ENCODE peak calls at places on chromosomes 4 and X, in seven cellular contexts. H, B, Z, S, P, O and N are unnamed samples.

GRCh38 chrX:11478971-11479370 is 185.8 kb downstream of the AMELX start:
- DNase-seq in B (no peak), H (no peak), S (no peak), Z (no peak), O (no peak), P (no peak), N (no peak)

GRCh38 chr4:133668061-133668851 is 519.2 kb downstream of the PCDH10 start:
- DNase-seq in S (no peak), B (peak), Z (no peak), P (no peak), H (no peak), O (no peak), N (no peak)

GRCh38 chrX:14357314-14357713 is 172.0 kb upstream of the GLRA2 start:
- DNase-seq in O (no peak), P (no peak), S (no peak), H (no peak), Z (no peak), B (no peak), N (no peak)

GRCh38 chrX:46257451-46257879 is 287.8 kb downstream of the ZNF674 start:
- DNase-seq in B (no peak), Z (no peak), S (no peak), P (peak), O (no peak), H (no peak), N (no peak)

GRCh38 chrX:40262641-40263560 is 165.1 kb upstream of the BCOR start:
- DNase-seq in S (no peak), P (peak), B (peak), H (peak), Z (no peak), O (peak), N (no peak)

GRCh38 chr4:152094851-152095700 is 334.3 kb upstream of the GATB start:
- DNase-seq in H (no peak), S (no peak), B (no peak), P (peak), Z (peak), O (no peak), N (no peak)

GRCh38 chrX:42748067-42748850 is 29.7 kb downstream of the PPP1R2C start:
- DNase-seq in O (no peak), Z (no peak), H (peak), S (no peak), B (no peak), P (peak), N (no peak)

GRCh38 chr4:11908205-11908604 is 479.5 kb upstream of the HS3ST1 start:
- DNase-seq in B (no peak), Z (no peak), P (no peak), O (no peak), S (no peak), H (no peak), N (no peak)

GRCh38 chr4:172601195-172601594 is 567.4 kb upstream of the GALNT7 start:
- DNase-seq in S (no peak), H (no peak), Z (no peak), P (no peak), O (no peak), B (no peak), N (no peak)

GRCh38 chr4:185600801-185601200 is 65.5 kb upstream of the PDLIM3 start:
- DNase-seq in Z (no peak), S (no peak), H (no peak), B (no peak), O (no peak), P (no peak), N (no peak)

GRCh38 chr4:63036159-63036866 is 1372.9 kb downstream of the TECRL start:
- DNase-seq in B (no peak), S (no peak), H (no peak), P (no peak), Z (no peak), O (no peak), N (no peak)

GRCh38 chrX:21153503-21153902 is 220.7 kb upstream of the CNKSR2 start:
- DNase-seq in B (peak), H (no peak), S (no peak), P (peak), O (no peak), Z (no peak), N (no peak)

GRCh38 chrX:155070975-155071693 is at the start of the genes BRCC3, CMC4 and MTCP1:
- DNase-seq in P (peak), H (peak), Z (peak), B (peak), O (peak), S (peak), N (peak)

GRCh38 chrX:115892787-115893671 is 277.5 kb upstream of the AGTR2 start:
- DNase-seq in S (no peak), P (no peak), O (peak), B (no peak), H (no peak), Z (no peak), N (no peak)
- TF ChIP-seq CTCF in S (no peak), P (no peak), O (peak), B (no peak), H (no peak), Z (no peak), N (no peak)

DNA sequence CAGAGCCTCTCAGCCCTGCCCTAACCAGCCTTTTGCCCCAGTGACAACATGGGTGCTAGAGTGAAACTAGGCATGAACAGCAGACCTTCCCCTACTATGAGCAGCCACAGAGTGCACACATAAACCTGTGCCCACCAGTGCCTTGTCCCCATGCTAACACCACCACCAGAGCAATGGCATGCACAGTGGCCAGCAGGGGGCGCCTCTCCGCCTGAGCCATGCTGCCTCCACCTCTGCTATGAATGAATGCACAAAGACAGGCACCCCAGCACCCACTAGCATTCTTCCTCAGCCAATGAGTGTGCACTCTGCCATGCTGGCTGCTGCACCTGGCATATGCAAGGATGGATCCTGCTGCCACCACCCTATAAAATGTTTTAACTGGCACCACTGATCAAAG is 286.9 kb upstream of the FGF16 start:
- DNase-seq in O (no peak), H (no peak), B (no peak), P (no peak), S (no peak), Z (no peak), N (no peak)
- TF ChIP-seq CTCF in O (peak), H (no peak), B (no peak), P (peak), S (no peak), Z (no peak), N (no peak)

GRCh38 chrX:108292053-108292452 is 146.2 kb downstream of the COL4A6 start:
- DNase-seq in Z (no peak), S (no peak), B (no peak), H (no peak), O (no peak), P (no peak), N (no peak)
- TF ChIP-seq CTCF in Z (no peak), S (no peak), B (no peak), H (no peak), O (no peak), P (no peak), N (no peak)

DNA sequence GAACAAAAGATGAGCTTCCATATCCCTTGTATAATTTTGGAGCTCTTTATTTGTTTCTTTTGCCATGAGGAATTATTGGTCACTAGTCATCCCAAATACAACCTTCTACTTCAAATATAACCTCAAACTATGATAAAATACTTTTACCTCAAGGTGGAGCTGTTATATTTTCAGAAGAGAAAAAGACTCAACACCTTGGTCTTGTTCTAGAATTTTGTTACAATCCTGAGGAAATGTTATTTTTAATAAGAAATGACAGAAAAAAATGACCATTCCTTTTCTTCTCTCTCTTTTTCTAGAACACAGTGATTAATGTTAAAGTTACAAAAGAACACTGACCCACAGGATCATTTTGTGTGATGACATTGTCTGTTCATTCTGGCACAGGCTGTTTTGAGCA is 159.5 kb upstream of the CTSO start:
- DNase-seq in P (no peak), B (no peak), S (no peak), O (no peak), H (no peak), Z (no peak), N (no peak)
- TF ChIP-seq CTCF in P (no peak), B (peak), S (no peak), O (no peak), H (no peak), Z (peak), N (no peak)

DNA sequence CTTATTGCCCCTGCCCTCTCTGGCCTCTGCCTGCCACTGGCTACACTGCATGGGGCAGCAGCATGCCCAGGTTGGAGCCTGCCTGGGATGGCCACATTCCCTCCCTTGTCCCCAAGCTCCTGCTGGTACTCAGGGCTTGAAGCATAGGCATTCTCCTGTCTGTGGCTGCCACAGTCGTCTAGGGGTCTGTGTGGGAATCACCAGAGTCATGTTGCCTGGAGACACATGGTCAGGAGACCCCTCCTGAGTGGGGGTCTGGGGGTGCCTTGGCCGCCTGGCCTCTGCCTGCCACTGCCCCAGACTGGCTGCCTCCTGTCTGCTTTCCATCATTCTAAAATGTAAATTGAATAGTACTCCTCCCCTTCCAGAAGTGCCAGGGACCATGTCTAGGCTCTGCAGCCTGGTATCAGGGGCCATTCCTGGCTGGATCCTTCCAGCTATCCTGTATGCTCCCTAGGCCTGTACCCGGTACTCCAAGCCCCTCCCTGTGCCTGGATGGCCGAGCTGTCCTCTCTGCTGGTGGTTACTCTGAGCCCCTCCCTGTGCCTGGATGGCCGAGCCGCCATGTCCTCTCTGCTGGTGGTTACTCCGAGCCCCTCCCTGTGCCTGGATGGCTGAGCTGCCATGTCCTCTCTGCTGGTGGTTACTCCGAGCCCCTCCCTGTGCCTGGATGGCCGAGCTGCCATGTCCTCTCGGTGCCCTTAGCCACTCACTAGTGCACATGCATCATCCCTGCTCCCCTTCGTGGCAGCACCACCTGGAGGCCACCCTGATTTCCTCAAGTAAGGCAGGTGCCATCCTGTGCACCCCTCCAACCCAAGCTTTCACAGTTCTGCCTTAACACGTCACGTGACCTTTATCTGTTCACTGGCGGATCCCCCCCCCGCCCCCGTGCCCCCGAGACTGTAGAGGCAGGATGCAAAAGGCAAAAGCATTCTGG is 5.5 kb upstream of the NKX1-1 start:
- DNase-seq in S (no peak), H (no peak), P (no peak), Z (no peak), B (no peak), O (no peak), N (no peak)
- TF ChIP-seq CTCF in S (no peak), H (no peak), P (no peak), Z (no peak), B (no peak), O (peak), N (no peak)

GRCh38 chr4:167020410-167020809 is 213.9 kb downstream of the SPOCK3 start:
- DNase-seq in P (no peak), S (no peak), O (peak), B (peak), H (no peak), Z (no peak), N (no peak)

GRCh38 chr4:167025651-167026050 is 208.6 kb downstream of the SPOCK3 start:
- DNase-seq in O (peak), B (peak), H (no peak), S (no peak), P (no peak), Z (no peak), N (no peak)

GRCh38 chr4:167023359-167023925 is 210.9 kb downstream of the SPOCK3 start:
- DNase-seq in S (no peak), H (no peak), B (no peak), P (no peak), Z (no peak), O (no peak), N (no peak)

DNA sequence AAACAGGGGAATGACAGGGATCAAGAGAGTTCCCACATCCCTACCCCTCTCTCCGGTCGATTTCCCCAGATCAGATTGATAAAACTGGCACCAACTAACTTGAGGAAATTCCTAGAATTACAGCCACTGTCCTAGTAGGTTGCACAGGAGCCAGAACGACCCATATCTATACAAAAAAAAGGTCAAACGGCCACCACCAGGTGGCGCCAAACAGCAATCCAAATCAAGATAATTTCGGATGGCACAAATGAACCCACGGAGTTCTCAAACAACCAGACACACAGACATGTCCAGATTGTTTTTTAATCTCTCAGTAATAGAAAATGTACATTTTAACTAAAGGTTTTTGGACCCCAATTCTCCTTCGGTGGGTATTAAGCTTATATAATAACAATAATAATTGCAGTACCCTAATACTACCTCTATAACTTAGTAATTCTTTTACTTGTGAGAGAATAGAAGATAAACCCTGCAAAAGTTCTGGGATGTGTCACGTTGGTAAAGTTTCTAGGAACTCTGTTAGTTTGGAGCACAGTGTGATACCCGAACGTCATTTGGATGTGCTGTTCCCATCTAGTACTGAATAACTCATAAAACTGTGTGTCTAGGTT is 212.6 kb downstream of the SPOCK3 start:
- DNase-seq in H (peak), O (peak), B (peak), P (peak), Z (peak), S (no peak), N (peak)
- TF ChIP-seq CTCF in H (peak), O (peak), B (peak), P (peak), Z (peak), S (peak), N (peak)

DNA sequence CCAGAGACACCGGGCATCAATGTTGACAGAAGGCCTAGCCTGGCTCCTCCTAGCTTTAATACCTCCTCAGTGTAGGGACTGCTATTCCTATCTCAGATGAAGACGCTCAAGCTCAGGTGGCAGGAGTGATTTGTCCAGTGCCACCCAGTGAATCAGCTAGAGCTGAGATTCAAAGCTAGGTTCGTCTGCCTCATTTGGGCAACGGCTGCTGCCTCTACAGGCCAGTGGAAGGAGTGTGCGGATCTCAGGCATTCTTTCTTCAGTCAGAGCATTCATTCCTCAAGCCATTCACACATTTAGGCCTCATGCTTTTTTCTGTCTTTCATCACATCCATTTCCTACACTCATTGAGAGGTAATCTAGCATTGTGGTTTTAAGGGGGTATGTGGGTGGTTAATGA is 7.3 kb downstream of the TSR2 start:
- DNase-seq in S (no peak), B (peak), Z (no peak), H (peak), O (no peak), P (peak), N (no peak)
- TF ChIP-seq CTCF in S (no peak), B (peak), Z (peak), H (peak), O (no peak), P (peak), N (no peak)

GRCh38 chr4:6109842-6110560 is 90.3 kb downstream of the JAKMIP1 start:
- DNase-seq in B (peak), Z (no peak), O (peak), P (no peak), H (no peak), S (no peak), N (no peak)
- TF ChIP-seq CTCF in B (peak), Z (peak), O (peak), P (no peak), H (no peak), S (no peak), N (no peak)

GRCh38 chrX:126137899-126138298 is 28.2 kb downstream of the DCAF12L2 start:
- DNase-seq in B (peak), H (no peak), Z (no peak), O (no peak), P (no peak), S (no peak), N (no peak)
- TF ChIP-seq CTCF in B (peak), H (no peak), Z (no peak), O (no peak), P (no peak), S (no peak), N (no peak)